ENCODE peak calls at places on chromosome 9, in nine cellular contexts. F, M, T, R, D, L, C, E and H are unnamed samples.

GRCh38 chr9:133304158-133304470 is 29.1 kb upstream of the ABO start:
- DNase-seq in F (no peak), M (no peak), T (no peak), R (no peak), D (no peak), L (no peak), C (no peak), E (no peak), H (no peak)

GRCh38 chr9:116661037-116661954 is 25.8 kb upstream of the TRIM32 start:
- DNase-seq in F (peak), M (peak), T (no peak), R (no peak), D (peak), L (no peak), C (no peak), E (peak), H (peak)

GRCh38 chr9:18543406-18543965 is 69.5 kb downstream of the ADAMTSL1 start:
- DNase-seq in F (no peak), M (peak), T (no peak), R (no peak), D (no peak), L (no peak), C (no peak), E (peak), H (peak)

GRCh38 chr9:134843740-134844139 is 36.9 kb upstream of the FCN2 start:
- DNase-seq in F (no peak), M (no peak), T (no peak), R (no peak), D (no peak), L (no peak), C (no peak), E (no peak), H (no peak)

GRCh38 chr9:94630833-94631232 is 8.5 kb downstream of the FBP1 start:
- DNase-seq in F (no peak), M (peak), T (no peak), R (no peak), D (peak), L (no peak), C (no peak), E (no peak), H (no peak)

GRCh38 chr9:88378317-88378716 is 9.9 kb upstream of the SPIN1 start:
- DNase-seq in F (no peak), M (no peak), T (no peak), R (no peak), D (no peak), L (no peak), C (no peak), E (peak), H (peak)

GRCh38 chr9:87826331-87826730 is 56.3 kb upstream of the SPATA31E1 start:
- DNase-seq in F (no peak), M (no peak), T (no peak), R (no peak), D (no peak), L (no peak), C (no peak), E (no peak), H (no peak)

GRCh38 chr9:87520172-87520683 is 22.6 kb downstream of the DAPK1 start:
- DNase-seq in F (no peak), M (no peak), T (no peak), R (peak), D (no peak), L (no peak), C (no peak), E (no peak), H (no peak)

GRCh38 chr9:16337322-16338029 is 533.0 kb downstream of the BNC2 start:
- DNase-seq in F (no peak), M (peak), T (no peak), R (no peak), D (no peak), L (no peak), C (no peak), E (no peak), H (peak)

GRCh38 chr9:131180454-131180853 is 55.1 kb downstream of the NUP214 start:
- DNase-seq in F (no peak), M (no peak), T (no peak), R (no peak), D (no peak), L (no peak), C (no peak), E (no peak), H (peak)

GRCh38 chr9:100292414-100292813 is 60.3 kb downstream of the TEX10 start:
- DNase-seq in F (no peak), M (no peak), T (no peak), R (no peak), D (no peak), L (no peak), C (no peak), E (no peak), H (no peak)

GRCh38 chr9:100295240-100295639 is 57.5 kb downstream of the TEX10 start:
- DNase-seq in F (no peak), M (no peak), T (no peak), R (no peak), D (peak), L (no peak), C (no peak), E (no peak), H (no peak)

GRCh38 chr9:100294341-100294740 is 58.4 kb downstream of the TEX10 start:
- DNase-seq in F (no peak), M (no peak), T (no peak), R (no peak), D (no peak), L (no peak), C (no peak), E (no peak), H (peak)

GRCh38 chr9:100296407-100296806 is 56.3 kb downstream of the TEX10 start:
- DNase-seq in F (no peak), M (no peak), T (no peak), R (no peak), D (peak), L (no peak), C (no peak), E (no peak), H (no peak)

DNA sequence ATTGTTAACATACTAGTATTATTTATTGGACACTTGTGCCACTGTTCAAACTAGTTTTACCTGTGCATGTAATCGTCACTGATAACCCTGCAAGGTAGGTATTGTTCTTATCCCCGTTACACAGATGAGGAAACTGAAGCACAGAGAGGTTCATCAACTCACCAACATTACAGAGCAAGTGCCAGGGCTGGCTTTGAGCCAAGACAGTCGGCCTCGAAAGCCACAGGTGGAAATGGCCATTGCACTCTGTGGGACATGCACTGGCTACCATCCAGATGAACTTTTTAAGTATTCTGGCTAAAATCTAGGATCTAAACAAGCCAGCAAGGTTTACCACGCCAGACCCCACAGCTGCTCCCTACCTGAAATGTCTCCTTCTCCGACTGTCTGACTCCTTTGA is 57.9 kb downstream of the TEX10 start:
- DNase-seq in F (no peak), M (no peak), T (no peak), R (no peak), D (no peak), L (no peak), C (no peak), E (no peak), H (no peak)
- TF ChIP-seq CTCF in F (no peak), M (no peak), T (no peak), R (no peak), D (no peak), L (no peak), C (no peak), E (no peak), H (no peak)

GRCh38 chr9:127761491-127761904 is 17.0 kb downstream of the SH2D3C start:
- DNase-seq in F (no peak), M (no peak), T (no peak), R (no peak), D (no peak), L (no peak), C (no peak), E (peak), H (no peak)

GRCh38 chr9:127761061-127761460 is 17.4 kb downstream of the SH2D3C start:
- DNase-seq in F (no peak), M (no peak), T (no peak), R (no peak), D (no peak), L (no peak), C (no peak), E (no peak), H (no peak)

GRCh38 chr9:127762111-127762676 is 16.3 kb downstream of the SH2D3C start:
- DNase-seq in F (peak), M (no peak), T (peak), R (no peak), D (no peak), L (peak), C (no peak), E (no peak), H (no peak)

GRCh38 chr9:127765418-127765817 is 13.0 kb downstream of the SH2D3C start:
- DNase-seq in F (no peak), M (no peak), T (no peak), R (no peak), D (no peak), L (no peak), C (no peak), E (no peak), H (no peak)

GRCh38 chr9:127763918-127764384 is 14.5 kb downstream of the SH2D3C start:
- DNase-seq in F (no peak), M (peak), T (peak), R (no peak), D (no peak), L (no peak), C (peak), E (no peak), H (peak)
- H3K4me3 ChIP-seq in F (no peak), M (no peak), T (peak), R (no peak), D (no peak), L (no peak), C (no peak), E (no peak), H (no peak)

GRCh38 chr9:23326597-23326996 is 499.4 kb downstream of the ELAVL2 start:
- DNase-seq in F (no peak), M (no peak), T (no peak), R (no peak), D (no peak), L (no peak), C (no peak), E (no peak), H (no peak)

GRCh38 chr9:23319092-23319491 is 506.9 kb downstream of the ELAVL2 start:
- DNase-seq in F (no peak), M (no peak), T (no peak), R (no peak), D (no peak), L (no peak), C (no peak), E (no peak), H (no peak)

GRCh38 chr9:23324511-23324910 is 501.5 kb downstream of the ELAVL2 start:
- DNase-seq in F (no peak), M (no peak), T (no peak), R (no peak), D (no peak), L (no peak), C (no peak), E (no peak), H (no peak)

GRCh38 chr9:23321049-23321448 is 505.0 kb downstream of the ELAVL2 start:
- DNase-seq in F (no peak), M (no peak), T (no peak), R (no peak), D (no peak), L (no peak), C (no peak), E (no peak), H (no peak)

DNA sequence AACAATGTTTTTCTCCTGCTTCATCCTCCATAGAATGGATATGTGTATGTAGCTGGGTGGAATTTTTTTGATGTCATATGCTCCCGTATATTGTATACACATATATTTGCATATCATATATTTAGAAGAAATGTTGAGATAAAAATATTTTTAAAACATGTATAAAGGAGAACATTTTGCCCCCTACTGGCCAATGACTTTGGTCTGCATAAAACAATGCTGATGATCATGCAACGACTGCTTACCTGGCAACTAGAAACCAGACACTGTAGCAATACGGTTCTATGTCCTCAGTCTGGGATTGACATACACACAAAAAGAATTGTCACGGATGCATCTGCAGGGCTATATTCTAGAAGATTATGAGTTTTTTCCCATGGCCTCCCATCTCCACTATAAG is 503.6 kb downstream of the ELAVL2 start:
- DNase-seq in F (no peak), M (peak), T (no peak), R (no peak), D (no peak), L (no peak), C (no peak), E (peak), H (no peak)
- TF ChIP-seq CTCF in F (no peak), M (no peak), T (no peak), R (no peak), D (peak), L (no peak), C (no peak), E (peak), H (peak)

GRCh38 chr9:33158555-33159057 is 8.5 kb downstream of the B4GALT1 start:
- DNase-seq in F (no peak), M (no peak), T (no peak), R (no peak), D (no peak), L (no peak), C (no peak), E (no peak), H (no peak)
- H3K4me3 ChIP-seq in F (no peak), M (no peak), T (peak), R (peak), D (no peak), L (no peak), C (no peak), E (no peak), H (no peak)

GRCh38 chr9:124038790-124039633 is 27.4 kb downstream of the LHX2 start:
- DNase-seq in F (no peak), M (no peak), T (no peak), R (no peak), D (no peak), L (no peak), C (no peak), E (peak), H (no peak)
- TF ChIP-seq CTCF in F (no peak), M (no peak), T (no peak), R (no peak), D (no peak), L (no peak), C (no peak), E (peak), H (peak)

GRCh38 chr9:76338418-76338817 is 55.8 kb downstream of the RFK start:
- DNase-seq in F (no peak), M (no peak), T (no peak), R (no peak), D (no peak), L (no peak), C (no peak), E (no peak), H (no peak)

GRCh38 chr9:76342201-76342600 is 52.0 kb downstream of the RFK start:
- DNase-seq in F (no peak), M (peak), T (no peak), R (no peak), D (no peak), L (no peak), C (no peak), E (no peak), H (no peak)

GRCh38 chr9:76341616-76342015 is 52.6 kb downstream of the RFK start:
- DNase-seq in F (no peak), M (no peak), T (no peak), R (no peak), D (no peak), L (no peak), C (no peak), E (no peak), H (no peak)

DNA sequence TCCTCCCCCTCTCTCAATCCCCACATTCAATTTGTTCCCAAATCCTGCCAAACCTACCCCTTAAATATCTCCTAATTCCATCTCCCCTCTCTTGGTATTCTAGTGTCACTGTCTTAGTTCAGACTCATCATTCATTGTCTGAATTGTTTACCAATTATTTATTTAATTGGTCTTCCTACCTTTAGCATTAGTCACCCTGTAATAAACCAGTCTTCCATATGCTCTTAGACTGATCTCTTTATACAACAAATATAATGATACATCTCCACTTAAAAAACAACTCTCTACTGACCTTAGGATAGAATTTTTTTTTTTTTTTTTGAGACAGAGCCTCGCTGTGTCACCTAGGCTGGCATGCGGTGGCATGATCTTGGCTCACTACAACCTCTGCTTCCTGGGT is 51.4 kb downstream of the RFK start:
- DNase-seq in F (no peak), M (peak), T (no peak), R (no peak), D (no peak), L (no peak), C (no peak), E (no peak), H (no peak)
- H3K4me3 ChIP-seq in F (no peak), M (no peak), T (no peak), R (no peak), D (no peak), L (no peak), C (no peak), E (no peak), H (no peak)

GRCh38 chr9:10855847-10856246 is 243.0 kb upstream of the PTPRD start:
- DNase-seq in F (no peak), M (peak), T (no peak), R (no peak), D (no peak), L (no peak), C (no peak), E (no peak), H (peak)
- TF ChIP-seq CTCF in F (no peak), M (peak), T (no peak), R (no peak), D (peak), L (no peak), C (no peak), E (peak), H (peak)

GRCh38 chr9:92538541-92538940 is 2.8 kb upstream of the ECM2 start:
- DNase-seq in F (no peak), M (no peak), T (no peak), R (no peak), D (no peak), L (no peak), C (no peak), E (no peak), H (peak)

GRCh38 chr9:92530893-92531292 is 4.9 kb downstream of the ECM2 start:
- DNase-seq in F (no peak), M (no peak), T (no peak), R (no peak), D (no peak), L (no peak), C (no peak), E (no peak), H (no peak)

GRCh38 chr9:92529124-92529523 is 6.7 kb downstream of the ECM2 start:
- DNase-seq in F (no peak), M (no peak), T (no peak), R (no peak), D (no peak), L (no peak), C (no peak), E (no peak), H (no peak)

GRCh38 chr9:92535940-92536850 is at the start of gene ECM2:
- DNase-seq in F (no peak), M (no peak), T (no peak), R (no peak), D (no peak), L (no peak), C (no peak), E (no peak), H (peak)

DNA sequence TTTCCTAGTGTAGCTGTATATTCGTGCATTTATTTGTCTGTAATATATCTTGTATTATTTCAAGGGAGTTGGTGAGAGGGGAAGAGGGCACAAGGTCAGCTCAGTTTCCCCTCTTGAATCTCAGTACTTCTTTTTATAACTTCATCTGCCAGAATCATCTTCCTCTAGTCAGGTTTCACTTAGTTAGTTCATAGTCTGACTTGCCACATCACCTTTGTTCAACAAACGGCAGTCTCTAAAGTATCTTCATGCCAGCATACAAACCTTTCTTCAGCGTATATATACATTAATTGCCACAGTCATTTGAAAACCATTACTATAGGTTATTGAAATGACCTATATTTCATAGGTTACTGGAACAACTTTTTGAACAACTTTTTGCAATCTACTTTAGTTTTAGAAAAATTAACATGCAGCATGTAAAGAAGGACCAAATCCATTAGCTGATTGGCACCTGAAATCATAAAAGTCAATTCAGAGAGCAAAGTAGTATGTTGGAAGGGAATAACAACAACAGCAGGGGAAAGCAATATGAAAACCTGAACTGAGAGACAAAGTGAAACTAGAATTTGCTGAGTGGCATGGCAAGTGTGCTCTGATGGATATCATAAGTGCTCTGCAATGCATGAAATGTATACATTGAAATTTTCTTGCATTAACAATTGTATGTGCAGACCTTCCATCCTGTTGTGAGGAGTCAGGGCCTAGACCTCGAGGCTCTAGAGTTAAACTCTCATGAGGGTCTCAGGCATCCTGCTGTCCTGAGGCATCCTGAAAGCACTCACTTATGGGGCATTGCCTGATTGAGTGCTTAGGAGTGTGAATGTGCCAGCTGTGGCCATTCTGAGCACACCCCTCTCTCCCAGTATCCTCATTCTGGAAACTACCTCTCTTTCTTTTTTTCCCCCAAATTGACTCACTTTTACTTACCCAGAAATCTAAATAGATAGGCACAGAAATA is 1.3 kb downstream of the ECM2 start:
- DNase-seq in F (no peak), M (peak), T (no peak), R (no peak), D (no peak), L (no peak), C (no peak), E (no peak), H (peak)
- H3K4me3 ChIP-seq in F (peak), M (no peak), T (peak), R (peak), D (no peak), L (peak), C (no peak), E (no peak), H (peak)

DNA sequence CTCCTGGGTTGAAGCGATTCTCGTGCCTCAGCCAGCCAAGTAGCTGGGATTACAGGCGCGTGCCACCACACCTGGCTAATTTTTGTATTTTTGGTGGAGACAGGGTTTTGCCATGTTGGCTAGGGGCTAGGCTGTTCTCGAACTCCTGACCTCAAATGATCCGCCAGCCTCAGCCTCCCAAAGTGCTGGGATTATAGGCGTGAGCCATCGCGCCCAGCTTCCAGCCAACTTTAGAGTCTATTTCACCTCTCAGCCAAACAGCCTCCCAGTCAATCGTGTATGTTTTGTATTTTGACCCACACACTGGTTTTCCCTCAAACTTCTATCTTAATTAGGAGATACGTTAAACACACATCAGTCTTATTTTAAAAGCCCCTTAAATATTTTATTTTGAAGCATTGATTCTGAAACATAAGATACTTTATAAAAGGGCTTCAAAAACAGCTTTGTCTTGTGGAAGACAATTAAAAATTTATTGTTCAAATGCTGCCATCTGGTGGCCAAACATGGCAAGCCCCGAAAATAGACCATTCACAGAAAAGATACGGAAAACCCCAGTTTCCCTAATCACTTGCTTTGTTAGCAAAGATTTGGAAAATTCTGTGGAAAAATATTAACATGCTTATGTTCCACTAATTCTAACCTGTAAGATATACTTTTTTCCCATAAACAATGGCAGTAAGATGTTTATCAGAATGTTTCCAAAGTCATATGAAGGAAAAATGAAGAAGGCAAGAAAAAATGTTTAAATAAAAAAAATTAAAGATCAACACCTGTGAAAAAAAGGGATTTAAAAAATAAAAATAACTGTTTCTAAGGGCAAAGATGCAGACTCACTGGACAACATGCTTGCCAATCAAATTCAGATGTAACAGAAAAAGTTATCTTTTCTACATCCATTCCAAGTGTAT is 33.1 kb downstream of the APTX start:
- DNase-seq in F (peak), M (peak), T (no peak), R (no peak), D (peak), L (peak), C (peak), E (peak), H (peak)
- TF ChIP-seq CTCF in F (peak), M (peak), T (peak), R (peak), D (peak), L (peak), C (peak), E (peak), H (peak)